ENCODE peak calls at places on chromosome 21, in five cellular contexts. One of them, this sample, is unnamed.

GRCh38 chr21:45067462-45068285 is 6.7 kb upstream of the ADARB1 start:
- DNase-seq in stimulated activated CD4-positive, alpha-beta T cell treated with anti-CD3 and anti-CD28 coated beads, Interleukin-1b, Interleukin-23, amount 100 ng/mL, for 1 hour: no peak
- DNase-seq in AML-193: no peak
- DNase-seq in endothelial cell of umbilical vein: no peak
- DNase-seq in naive thymus-derived CD8-positive, alpha-beta T cell: no peak
- DNase-seq in this sample: no peak

GRCh38 chr21:36747815-36748381 is 49.0 kb downstream of the SIM2 start:
- DNase-seq in endothelial cell of umbilical vein: peak; percentile 35
- DNase-seq in AML-193: no peak
- DNase-seq in naive thymus-derived CD8-positive, alpha-beta T cell: no peak
- DNase-seq in stimulated activated CD4-positive, alpha-beta T cell treated with anti-CD3 and anti-CD28 coated beads, Interleukin-1b, Interleukin-23, amount 100 ng/mL, for 1 hour: peak; percentile 25
- DNase-seq in this sample: no peak

GRCh38 chr21:28136687-28137086 is 856.0 kb downstream of the LTN1 start:
- DNase-seq in stimulated activated CD4-positive, alpha-beta T cell treated with anti-CD3 and anti-CD28 coated beads, Interleukin-1b, Interleukin-23, amount 100 ng/mL, for 1 hour: no peak
- DNase-seq in endothelial cell of umbilical vein: no peak
- DNase-seq in naive thymus-derived CD8-positive, alpha-beta T cell: no peak
- DNase-seq in AML-193: no peak
- DNase-seq in this sample: no peak

GRCh38 chr21:45846373-45847160 is 135.0 kb upstream of the COL6A1 start:
- DNase-seq in endothelial cell of umbilical vein: no peak
- DNase-seq in naive thymus-derived CD8-positive, alpha-beta T cell: no peak
- DNase-seq in stimulated activated CD4-positive, alpha-beta T cell treated with anti-CD3 and anti-CD28 coated beads, Interleukin-1b, Interleukin-23, amount 100 ng/mL, for 1 hour: no peak
- DNase-seq in AML-193: no peak
- DNase-seq in this sample: no peak

GRCh38 chr21:34022557-34023335 is 50.6 kb upstream of the MRPS6 start:
- DNase-seq in stimulated activated CD4-positive, alpha-beta T cell treated with anti-CD3 and anti-CD28 coated beads, Interleukin-1b, Interleukin-23, amount 100 ng/mL, for 1 hour: no peak
- DNase-seq in AML-193: peak; percentile 75
- DNase-seq in naive thymus-derived CD8-positive, alpha-beta T cell: peak; percentile 13
- DNase-seq in endothelial cell of umbilical vein: no peak
- DNase-seq in this sample: no peak

GRCh38 chr21:10639123-10639522 is 117.7 kb downstream of the TPTE start:
- DNase-seq in stimulated activated CD4-positive, alpha-beta T cell treated with anti-CD3 and anti-CD28 coated beads, Interleukin-1b, Interleukin-23, amount 100 ng/mL, for 1 hour: no peak
- DNase-seq in naive thymus-derived CD8-positive, alpha-beta T cell: no peak
- DNase-seq in endothelial cell of umbilical vein: no peak
- DNase-seq in AML-193: no peak
- DNase-seq in this sample: no peak

GRCh38 chr21:26469789-26470188 is 103.3 kb downstream of the CYYR1 start:
- DNase-seq in endothelial cell of umbilical vein: no peak
- DNase-seq in naive thymus-derived CD8-positive, alpha-beta T cell: no peak
- DNase-seq in stimulated activated CD4-positive, alpha-beta T cell treated with anti-CD3 and anti-CD28 coated beads, Interleukin-1b, Interleukin-23, amount 100 ng/mL, for 1 hour: no peak
- DNase-seq in AML-193: no peak
- DNase-seq in this sample: no peak

GRCh38 chr21:41605178-41605933 is 97.4 kb upstream of the TMPRSS2 start:
- DNase-seq in endothelial cell of umbilical vein: no peak
- DNase-seq in stimulated activated CD4-positive, alpha-beta T cell treated with anti-CD3 and anti-CD28 coated beads, Interleukin-1b, Interleukin-23, amount 100 ng/mL, for 1 hour: no peak
- DNase-seq in AML-193: no peak
- DNase-seq in naive thymus-derived CD8-positive, alpha-beta T cell: no peak
- DNase-seq in this sample: no peak

GRCh38 chr21:39263372-39263771 is 50.1 kb downstream of the BRWD1 start:
- DNase-seq in naive thymus-derived CD8-positive, alpha-beta T cell: no peak
- DNase-seq in stimulated activated CD4-positive, alpha-beta T cell treated with anti-CD3 and anti-CD28 coated beads, Interleukin-1b, Interleukin-23, amount 100 ng/mL, for 1 hour: no peak
- DNase-seq in AML-193: no peak
- DNase-seq in endothelial cell of umbilical vein: no peak
- DNase-seq in this sample: no peak

GRCh38 chr21:42336065-42336464 is 14.7 kb downstream of the TFF2 start:
- DNase-seq in naive thymus-derived CD8-positive, alpha-beta T cell: no peak
- DNase-seq in AML-193: no peak
- DNase-seq in stimulated activated CD4-positive, alpha-beta T cell treated with anti-CD3 and anti-CD28 coated beads, Interleukin-1b, Interleukin-23, amount 100 ng/mL, for 1 hour: no peak
- DNase-seq in endothelial cell of umbilical vein: no peak
- DNase-seq in this sample: no peak

GRCh38 chr21:42678618-42679295 is 25.3 kb downstream of the PDE9A start:
- DNase-seq in naive thymus-derived CD8-positive, alpha-beta T cell: no peak
- DNase-seq in endothelial cell of umbilical vein: no peak
- DNase-seq in stimulated activated CD4-positive, alpha-beta T cell treated with anti-CD3 and anti-CD28 coated beads, Interleukin-1b, Interleukin-23, amount 100 ng/mL, for 1 hour: no peak
- DNase-seq in AML-193: no peak
- DNase-seq in this sample: no peak

GRCh38 chr21:15121655-15122120 is 56.9 kb upstream of the NRIP1 start:
- DNase-seq in endothelial cell of umbilical vein: peak; percentile 61
- DNase-seq in stimulated activated CD4-positive, alpha-beta T cell treated with anti-CD3 and anti-CD28 coated beads, Interleukin-1b, Interleukin-23, amount 100 ng/mL, for 1 hour: no peak
- DNase-seq in naive thymus-derived CD8-positive, alpha-beta T cell: no peak
- DNase-seq in AML-193: no peak
- DNase-seq in this sample: no peak

GRCh38 chr21:28944296-28944695 is 48.4 kb downstream of the LTN1 start:
- DNase-seq in stimulated activated CD4-positive, alpha-beta T cell treated with anti-CD3 and anti-CD28 coated beads, Interleukin-1b, Interleukin-23, amount 100 ng/mL, for 1 hour: no peak
- DNase-seq in naive thymus-derived CD8-positive, alpha-beta T cell: no peak
- DNase-seq in AML-193: no peak
- DNase-seq in endothelial cell of umbilical vein: peak; percentile 73
- DNase-seq in this sample: no peak

GRCh38 chr21:38768385-38769071 is 37.2 kb upstream of the ETS2 start:
- DNase-seq in AML-193: no peak
- DNase-seq in naive thymus-derived CD8-positive, alpha-beta T cell: no peak
- DNase-seq in endothelial cell of umbilical vein: no peak
- DNase-seq in stimulated activated CD4-positive, alpha-beta T cell treated with anti-CD3 and anti-CD28 coated beads, Interleukin-1b, Interleukin-23, amount 100 ng/mL, for 1 hour: peak; percentile 36
- DNase-seq in this sample: no peak